ENCODE peak calls at places on chromosomes 11 and 22, in seven cellular contexts. One of them, this sample, is unnamed. For H3K27me3, the result is how much of the 10 kb centered on the place peaks cover.

GRCh38 chr11:71420455-71421241 is 27.5 kb downstream of the DHCR7 start:
- DNase-seq in neural progenitor cell: peak
- DNase-seq in HCT116: peak
- DNase-seq in fibroblast of lung: peak
- DNase-seq in pancreas: no peak
- DNase-seq in heart left ventricle: no peak
- DNase-seq in CD4-positive, CD25-positive, alpha-beta regulatory T cell: peak
- DNase-seq in this sample: peak

GRCh38 chr11:48013269-48013901 is 33.0 kb downstream of the PTPRJ start:
- DNase-seq in fibroblast of lung: peak
- DNase-seq in heart left ventricle: peak
- DNase-seq in CD4-positive, CD25-positive, alpha-beta regulatory T cell: peak
- DNase-seq in neural progenitor cell: no peak
- DNase-seq in pancreas: peak
- DNase-seq in HCT116: no peak
- DNase-seq in this sample: peak

GRCh38 chr11:116505466-116506247 is 267.1 kb downstream of the BUD13 start:
- DNase-seq in neural progenitor cell: no peak
- DNase-seq in heart left ventricle: no peak
- DNase-seq in fibroblast of lung: no peak
- DNase-seq in pancreas: no peak
- DNase-seq in CD4-positive, CD25-positive, alpha-beta regulatory T cell: no peak
- DNase-seq in HCT116: no peak
- DNase-seq in this sample: no peak

GRCh38 chr22:21989049-21989448 is 6.5 kb upstream of the TOP3B start:
- DNase-seq in pancreas: no peak
- DNase-seq in CD4-positive, CD25-positive, alpha-beta regulatory T cell: no peak
- DNase-seq in neural progenitor cell: no peak
- DNase-seq in HCT116: no peak
- DNase-seq in fibroblast of lung: no peak
- DNase-seq in heart left ventricle: no peak
- DNase-seq in this sample: no peak

GRCh38 chr11:71436861-71437260 is 11.3 kb downstream of the DHCR7 start:
- DNase-seq in HCT116: no peak
- DNase-seq in neural progenitor cell: no peak
- DNase-seq in heart left ventricle: no peak
- DNase-seq in CD4-positive, CD25-positive, alpha-beta regulatory T cell: no peak
- DNase-seq in fibroblast of lung: no peak
- DNase-seq in pancreas: no peak
- DNase-seq in this sample: no peak

GRCh38 chr22:21760640-21761039 is 25.0 kb upstream of the YPEL1 start:
- DNase-seq in neural progenitor cell: no peak
- DNase-seq in heart left ventricle: no peak
- DNase-seq in CD4-positive, CD25-positive, alpha-beta regulatory T cell: no peak
- DNase-seq in HCT116: no peak
- DNase-seq in fibroblast of lung: peak
- DNase-seq in pancreas: no peak
- DNase-seq in this sample: no peak

GRCh38 chr11:96149743-96150555 is 193.0 kb downstream of the MAML2 start:
- DNase-seq in heart left ventricle: no peak
- DNase-seq in pancreas: no peak
- DNase-seq in fibroblast of lung: peak
- DNase-seq in CD4-positive, CD25-positive, alpha-beta regulatory T cell: no peak
- DNase-seq in neural progenitor cell: no peak
- DNase-seq in HCT116: no peak
- DNase-seq in this sample: no peak

GRCh38 chr11:43751726-43752125 is 71.2 kb downstream of the HSD17B12 start:
- DNase-seq in pancreas: no peak
- DNase-seq in CD4-positive, CD25-positive, alpha-beta regulatory T cell: no peak
- DNase-seq in fibroblast of lung: no peak
- DNase-seq in neural progenitor cell: no peak
- DNase-seq in HCT116: no peak
- DNase-seq in heart left ventricle: no peak
- DNase-seq in this sample: no peak

GRCh38 chr11:86440305-86440716 is 65.6 kb downstream of the CCDC81 start:
- DNase-seq in heart left ventricle: peak
- DNase-seq in fibroblast of lung: peak
- DNase-seq in HCT116: no peak
- DNase-seq in pancreas: no peak
- DNase-seq in CD4-positive, CD25-positive, alpha-beta regulatory T cell: no peak
- DNase-seq in neural progenitor cell: no peak
- DNase-seq in this sample: peak

GRCh38 chr11:9004310-9004945 is 627 bp upstream of the NRIP3 start:
- DNase-seq in fibroblast of lung: no peak
- DNase-seq in neural progenitor cell: peak
- DNase-seq in pancreas: peak
- DNase-seq in heart left ventricle: no peak
- DNase-seq in HCT116: no peak
- DNase-seq in CD4-positive, CD25-positive, alpha-beta regulatory T cell: no peak
- DNase-seq in this sample: peak

GRCh38 chr22:22103078-22103593 is 120.5 kb upstream of the TOP3B start:
- DNase-seq in neural progenitor cell: peak
- DNase-seq in pancreas: no peak
- DNase-seq in HCT116: peak
- DNase-seq in heart left ventricle: no peak
- DNase-seq in CD4-positive, CD25-positive, alpha-beta regulatory T cell: no peak
- DNase-seq in fibroblast of lung: no peak
- DNase-seq in this sample: no peak

GRCh38 chr11:3802016-3802790 is 4.8 kb upstream of the NUP98 start:
- DNase-seq in neural progenitor cell: no peak
- DNase-seq in fibroblast of lung: peak
- DNase-seq in CD4-positive, CD25-positive, alpha-beta regulatory T cell: no peak
- DNase-seq in pancreas: no peak
- DNase-seq in heart left ventricle: no peak
- DNase-seq in HCT116: no peak
- DNase-seq in this sample: no peak

GRCh38 chr11:3849297-3849874 is 6.1 kb upstream of the STIM1 start:
- DNase-seq in HCT116: no peak
- DNase-seq in pancreas: no peak
- DNase-seq in CD4-positive, CD25-positive, alpha-beta regulatory T cell: peak
- DNase-seq in neural progenitor cell: peak
- DNase-seq in fibroblast of lung: no peak
- DNase-seq in heart left ventricle: no peak
- DNase-seq in this sample: no peak

GRCh38 chr11:75229466-75229865 is 11.1 kb upstream of the TPBGL start:
- DNase-seq in heart left ventricle: no peak
- DNase-seq in CD4-positive, CD25-positive, alpha-beta regulatory T cell: no peak
- DNase-seq in pancreas: peak
- DNase-seq in fibroblast of lung: no peak
- DNase-seq in neural progenitor cell: no peak
- DNase-seq in HCT116: no peak
- DNase-seq in this sample: no peak

GRCh38 chr11:81497202-81497804 is 1236.4 kb downstream of the FAM181B start:
- DNase-seq in neural progenitor cell: peak
- DNase-seq in HCT116: peak
- DNase-seq in CD4-positive, CD25-positive, alpha-beta regulatory T cell: peak
- DNase-seq in pancreas: no peak
- DNase-seq in fibroblast of lung: peak
- DNase-seq in heart left ventricle: no peak
- DNase-seq in this sample: peak

GRCh38 chr22:17063372-17064106 is 21.3 kb upstream of the IL17RA start:
- DNase-seq in neural progenitor cell: no peak
- DNase-seq in fibroblast of lung: no peak
- DNase-seq in HCT116: no peak
- DNase-seq in heart left ventricle: peak
- DNase-seq in CD4-positive, CD25-positive, alpha-beta regulatory T cell: no peak
- DNase-seq in pancreas: no peak
- DNase-seq in this sample: no peak
- H3K27ac ChIP-seq in neural progenitor cell: no peak
- H3K27ac ChIP-seq in fibroblast of lung: no peak
- H3K27ac ChIP-seq in HCT116: no peak
- H3K27ac ChIP-seq in heart left ventricle: peak
- H3K27ac ChIP-seq in CD4-positive, CD25-positive, alpha-beta regulatory T cell: no peak
- H3K27ac ChIP-seq in pancreas: no peak
- H3K27ac ChIP-seq in this sample: peak

DNA sequence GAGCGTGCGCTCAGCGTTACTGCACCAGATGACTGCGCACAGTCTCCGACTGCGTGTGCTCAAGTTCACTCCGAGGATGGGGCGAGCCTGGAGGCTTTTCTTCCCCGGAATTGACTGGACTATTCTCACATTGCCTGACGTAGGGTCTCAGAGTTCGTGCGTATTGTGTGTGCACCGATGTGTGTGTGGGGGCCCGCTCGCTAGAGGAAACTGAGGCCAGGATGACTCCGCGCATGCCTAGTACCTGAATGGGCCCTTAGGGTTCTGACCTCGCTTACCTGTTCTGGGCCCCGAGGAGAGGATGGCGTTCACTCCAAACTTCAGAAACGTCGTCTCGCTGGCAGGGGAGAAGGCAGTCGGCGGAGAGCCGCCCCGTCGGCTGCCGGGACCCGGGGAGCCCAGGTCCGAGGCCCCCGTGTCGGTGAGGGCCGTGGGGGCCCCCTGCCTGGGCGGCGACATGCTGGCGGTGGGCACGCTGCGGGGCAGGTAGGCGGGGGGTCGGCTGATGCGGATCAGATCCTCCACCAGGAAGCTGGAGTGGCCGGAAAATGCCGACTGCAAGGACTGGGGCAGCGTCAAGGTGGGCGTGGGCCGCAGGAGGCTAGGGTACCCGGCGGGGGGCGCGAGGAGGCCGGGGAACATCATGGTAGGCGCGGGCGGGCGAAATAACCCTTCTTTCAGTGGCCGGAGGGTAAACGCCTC is 444 bp downstream of the DBX1 start:
- DNase-seq in pancreas: no peak
- DNase-seq in HCT116: no peak
- DNase-seq in CD4-positive, CD25-positive, alpha-beta regulatory T cell: no peak
- DNase-seq in neural progenitor cell: peak
- DNase-seq in heart left ventricle: no peak
- DNase-seq in fibroblast of lung: no peak
- DNase-seq in this sample: no peak
- H3K27me3 ChIP-seq in pancreas: under half
- H3K27me3 ChIP-seq in HCT116: under half
- H3K27me3 ChIP-seq in CD4-positive, CD25-positive, alpha-beta regulatory T cell: half or more
- H3K27me3 ChIP-seq in neural progenitor cell: half or more
- H3K27me3 ChIP-seq in heart left ventricle: half or more
- H3K27me3 ChIP-seq in fibroblast of lung: half or more
- H3K27me3 ChIP-seq in this sample: half or more

GRCh38 chr11:120135838-120136237 is 2.1 kb downstream of the TRIM29 start:
- DNase-seq in heart left ventricle: no peak
- DNase-seq in fibroblast of lung: no peak
- DNase-seq in neural progenitor cell: no peak
- DNase-seq in pancreas: peak
- DNase-seq in CD4-positive, CD25-positive, alpha-beta regulatory T cell: no peak
- DNase-seq in HCT116: no peak
- DNase-seq in this sample: no peak

GRCh38 chr11:120134931-120135228 is 3.0 kb downstream of the TRIM29 start:
- DNase-seq in neural progenitor cell: no peak
- DNase-seq in fibroblast of lung: no peak
- DNase-seq in pancreas: peak
- DNase-seq in heart left ventricle: no peak
- DNase-seq in CD4-positive, CD25-positive, alpha-beta regulatory T cell: no peak
- DNase-seq in HCT116: no peak
- DNase-seq in this sample: no peak

GRCh38 chr11:120137187-120137610 is 714 bp downstream of the TRIM29 start:
- DNase-seq in HCT116: no peak
- DNase-seq in fibroblast of lung: no peak
- DNase-seq in heart left ventricle: no peak
- DNase-seq in CD4-positive, CD25-positive, alpha-beta regulatory T cell: no peak
- DNase-seq in neural progenitor cell: no peak
- DNase-seq in pancreas: peak
- DNase-seq in this sample: no peak

GRCh38 chr11:120137611-120138521 is at the start of gene TRIM29:
- DNase-seq in heart left ventricle: no peak
- DNase-seq in CD4-positive, CD25-positive, alpha-beta regulatory T cell: no peak
- DNase-seq in pancreas: peak
- DNase-seq in HCT116: no peak
- DNase-seq in fibroblast of lung: no peak
- DNase-seq in neural progenitor cell: no peak
- DNase-seq in this sample: peak

GRCh38 chr11:120136356-120136755 is 1.6 kb downstream of the TRIM29 start:
- DNase-seq in HCT116: no peak
- DNase-seq in pancreas: peak
- DNase-seq in heart left ventricle: no peak
- DNase-seq in fibroblast of lung: no peak
- DNase-seq in CD4-positive, CD25-positive, alpha-beta regulatory T cell: no peak
- DNase-seq in neural progenitor cell: no peak
- DNase-seq in this sample: no peak
- H3K27ac ChIP-seq in HCT116: no peak
- H3K27ac ChIP-seq in pancreas: no peak
- H3K27ac ChIP-seq in heart left ventricle: no peak
- H3K27ac ChIP-seq in fibroblast of lung: no peak
- H3K27ac ChIP-seq in CD4-positive, CD25-positive, alpha-beta regulatory T cell: no peak
- H3K27ac ChIP-seq in neural progenitor cell: no peak
- H3K27ac ChIP-seq in this sample: no peak

GRCh38 chr11:117712530-117712929 is 84.5 kb downstream of the DSCAML1 start:
- DNase-seq in pancreas: no peak
- DNase-seq in HCT116: no peak
- DNase-seq in fibroblast of lung: no peak
- DNase-seq in heart left ventricle: peak
- DNase-seq in neural progenitor cell: no peak
- DNase-seq in CD4-positive, CD25-positive, alpha-beta regulatory T cell: no peak
- DNase-seq in this sample: no peak
- H3K27me3 ChIP-seq in pancreas: under half
- H3K27me3 ChIP-seq in HCT116: under half
- H3K27me3 ChIP-seq in fibroblast of lung: under half
- H3K27me3 ChIP-seq in heart left ventricle: under half
- H3K27me3 ChIP-seq in neural progenitor cell: under half
- H3K27me3 ChIP-seq in CD4-positive, CD25-positive, alpha-beta regulatory T cell: under half
- H3K27me3 ChIP-seq in this sample: under half

DNA sequence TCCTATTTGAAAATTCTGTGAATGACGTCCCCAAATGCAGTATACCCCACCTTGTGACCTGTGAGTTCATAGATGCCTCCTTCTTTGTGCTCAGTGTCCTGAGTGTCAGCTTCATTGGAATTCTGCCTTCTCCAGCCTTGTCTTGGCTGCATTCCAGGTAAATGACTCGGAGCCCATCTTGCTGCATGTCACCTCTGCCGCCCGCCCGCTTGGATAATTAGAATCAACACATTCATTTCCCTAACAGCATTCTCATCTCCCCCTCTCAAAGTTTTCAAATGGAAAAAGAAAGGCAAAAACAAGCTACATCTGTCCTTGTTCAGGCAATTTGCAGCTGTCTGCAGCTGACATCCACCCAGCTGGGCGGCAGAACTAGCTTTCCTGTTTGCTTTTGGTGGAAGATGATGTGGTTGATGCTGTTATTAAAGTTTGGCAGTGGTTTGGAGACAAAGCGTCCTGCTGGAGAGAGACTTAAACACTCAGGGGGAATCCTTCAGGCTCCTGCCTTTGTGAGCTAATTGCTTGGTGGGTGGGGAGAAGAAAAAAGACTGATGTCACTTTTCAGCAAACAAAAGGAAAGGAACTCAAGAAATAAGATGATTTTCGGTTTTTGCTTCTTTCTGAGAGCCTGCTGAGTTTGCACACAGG is 198.8 kb upstream of the SEZ6L start:
- DNase-seq in fibroblast of lung: no peak
- DNase-seq in neural progenitor cell: peak
- DNase-seq in pancreas: no peak
- DNase-seq in heart left ventricle: peak
- DNase-seq in CD4-positive, CD25-positive, alpha-beta regulatory T cell: no peak
- DNase-seq in HCT116: no peak
- DNase-seq in this sample: peak
- H3K27ac ChIP-seq in fibroblast of lung: no peak
- H3K27ac ChIP-seq in neural progenitor cell: peak
- H3K27ac ChIP-seq in pancreas: no peak
- H3K27ac ChIP-seq in heart left ventricle: peak
- H3K27ac ChIP-seq in CD4-positive, CD25-positive, alpha-beta regulatory T cell: no peak
- H3K27ac ChIP-seq in HCT116: no peak
- H3K27ac ChIP-seq in this sample: no peak

DNA sequence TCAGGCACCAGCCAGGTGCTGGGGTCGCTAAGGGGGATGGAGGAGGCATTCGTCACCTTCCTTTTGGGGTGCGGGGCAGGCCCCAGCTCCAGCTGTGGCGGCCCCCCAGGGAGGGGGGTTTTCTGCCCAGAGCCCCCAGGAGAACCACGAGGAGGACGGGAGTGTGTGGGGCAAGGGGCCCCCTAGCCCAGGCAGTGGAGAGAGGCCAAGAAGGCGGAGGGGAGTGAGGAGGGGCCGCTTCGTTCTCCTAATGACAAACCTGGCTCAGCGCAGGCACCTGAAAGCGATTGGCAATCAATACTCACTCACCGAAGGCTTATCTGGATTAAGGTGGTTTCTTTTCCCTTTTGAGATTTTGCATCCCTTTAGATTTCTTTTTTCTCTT is 122.5 kb downstream of the BRD1 start:
- DNase-seq in heart left ventricle: no peak
- DNase-seq in HCT116: no peak
- DNase-seq in CD4-positive, CD25-positive, alpha-beta regulatory T cell: no peak
- DNase-seq in fibroblast of lung: no peak
- DNase-seq in neural progenitor cell: no peak
- DNase-seq in pancreas: no peak
- DNase-seq in this sample: no peak
- H3K27me3 ChIP-seq in heart left ventricle: under half
- H3K27me3 ChIP-seq in HCT116: under half
- H3K27me3 ChIP-seq in CD4-positive, CD25-positive, alpha-beta regulatory T cell: under half
- H3K27me3 ChIP-seq in fibroblast of lung: under half
- H3K27me3 ChIP-seq in neural progenitor cell: under half
- H3K27me3 ChIP-seq in pancreas: under half
- H3K27me3 ChIP-seq in this sample: under half

This sample was measured in thyroid gland.